ENCODE peak calls at places on chromosomes 12 and 14, in five cellular contexts. X, V, Q, L and D are unnamed samples. For H3K27me3, the result is how much of the 10 kb centered on the place peaks cover.

GRCh38 chr12:121085842-121086353 is 46.8 kb upstream of the P2RX7 start:
- DNase-seq in X (no peak), V (no peak), Q (no peak), L (no peak), D (no peak)

GRCh38 chr12:91563011-91563410 is 380.4 kb upstream of the DCN start:
- DNase-seq in X (no peak), V (no peak), Q (no peak), L (no peak), D (no peak)

GRCh38 chr12:123044351-123044750 is 63.9 kb downstream of the ARL6IP4 start:
- DNase-seq in X (no peak), V (no peak), Q (no peak), L (no peak), D (no peak)

GRCh38 chr12:76855266-76855665 is 23.6 kb downstream of the CSRP2 start:
- DNase-seq in X (no peak), V (no peak), Q (no peak), L (no peak), D (no peak)

GRCh38 chr14:75470238-75470797 is 42.5 kb downstream of the JDP2 start:
- DNase-seq in X (no peak), V (no peak), Q (no peak), L (no peak), D (no peak)

GRCh38 chr12:89733579-89734201 is 25.1 kb upstream of the ATP2B1 start:
- DNase-seq in X (no peak), V (no peak), Q (no peak), L (no peak), D (no peak)

GRCh38 chr12:123764109-123764508 is 2.0 kb downstream of the DNAH10 start:
- DNase-seq in X (no peak), V (no peak), Q (no peak), L (no peak), D (no peak)

GRCh38 chr12:123089631-123090353 is 61.1 kb downstream of the PITPNM2 start:
- DNase-seq in X (no peak), V (no peak), Q (no peak), L (no peak), D (no peak)

GRCh38 chr14:61107148-61107641 is 126.2 kb downstream of the SLC38A6 start:
- DNase-seq in X (no peak), V (no peak), Q (no peak), L (peak), D (no peak)

GRCh38 chr14:44287858-44288257 is 219.2 kb downstream of the FSCB start:
- DNase-seq in X (no peak), V (no peak), Q (no peak), L (no peak), D (no peak)

GRCh38 chr12:119178544-119179334 is at the start of gene HSPB8:
- DNase-seq in X (peak), V (no peak), Q (peak), L (peak), D (peak)

GRCh38 chr14:19823765-19824164 is 20.2 kb downstream of the OR4N2 start:
- DNase-seq in X (no peak), V (no peak), Q (no peak), L (no peak), D (no peak)

GRCh38 chr14:75548544-75548943 is 26.3 kb downstream of the BATF start:
- DNase-seq in X (no peak), V (no peak), Q (no peak), L (no peak), D (no peak)

GRCh38 chr12:28506271-28506670 is 316.0 kb downstream of the CCDC91 start:
- DNase-seq in X (no peak), V (no peak), Q (no peak), L (no peak), D (no peak)

GRCh38 chr12:79407671-79408622 is 282.8 kb downstream of the PAWR start:
- DNase-seq in X (no peak), V (peak), Q (peak), L (peak), D (peak)

GRCh38 chr12:45299132-45299692 is 83.3 kb downstream of the ANO6 start:
- DNase-seq in X (no peak), V (no peak), Q (no peak), L (no peak), D (no peak)

GRCh38 chr14:74562515-74563232 is 49.4 kb downstream of the LTBP2 start:
- DNase-seq in X (peak), V (no peak), Q (peak), L (no peak), D (no peak)

GRCh38 chr12:67483871-67484554 is 164.5 kb upstream of the DYRK2 start:
- DNase-seq in X (no peak), V (no peak), Q (no peak), L (no peak), D (no peak)

GRCh38 chr14:106845286-106846087 is 1319.1 kb downstream of the TMEM121 start:
- DNase-seq in X (no peak), V (no peak), Q (no peak), L (peak), D (peak)

GRCh38 chr12:94831081-94831747 is 172.3 kb downstream of the NDUFA12 start:
- DNase-seq in X (no peak), V (no peak), Q (no peak), L (no peak), D (no peak)

GRCh38 chr12:46464863-46465262 is 92.3 kb upstream of the SLC38A2 start:
- DNase-seq in X (no peak), V (no peak), Q (no peak), L (no peak), D (no peak)

GRCh38 chr12:32836710-32837109 is 59.9 kb downstream of the PKP2 start:
- DNase-seq in X (no peak), V (no peak), Q (no peak), L (no peak), D (no peak)

GRCh38 chr14:87049886-87050820 is 942.8 kb downstream of the GALC start:
- DNase-seq in X (no peak), V (no peak), Q (peak), L (no peak), D (peak)

GRCh38 chr12:91094036-91094660 is 17.1 kb downstream of the LUM start:
- DNase-seq in X (no peak), V (no peak), Q (no peak), L (no peak), D (no peak)

GRCh38 chr14:74988131-74988530 is 14.6 kb upstream of the EIF2B2 start:
- DNase-seq in X (no peak), V (no peak), Q (no peak), L (no peak), D (no peak)

GRCh38 chr12:113933201-113933786 is 32.8 kb downstream of the RBM19 start:
- DNase-seq in X (no peak), V (peak), Q (no peak), L (peak), D (peak)

GRCh38 chr12:30268036-30268435 is 427.6 kb downstream of the IPO8 start:
- DNase-seq in X (no peak), V (no peak), Q (no peak), L (no peak), D (no peak)

GRCh38 chr12:47905313-47905730 is 528 bp upstream of the VDR start:
- DNase-seq in X (peak), V (no peak), Q (peak), L (peak), D (peak)

GRCh38 chr12:124804011-124804621 is 59.5 kb downstream of the SCARB1 start:
- DNase-seq in X (no peak), V (no peak), Q (peak), L (no peak), D (no peak)

GRCh38 chr12:82176761-82177490 is 181.3 kb downstream of the CCDC59 start:
- DNase-seq in X (no peak), V (no peak), Q (no peak), L (no peak), D (no peak)

GRCh38 chr12:88450130-88450529 is 130.1 kb downstream of the KITLG start:
- DNase-seq in X (no peak), V (no peak), Q (no peak), L (no peak), D (no peak)

GRCh38 chr12:26109343-26109841 is 15.4 kb downstream of the BHLHE41 start:
- DNase-seq in X (no peak), V (no peak), Q (no peak), L (peak), D (no peak)

GRCh38 chr12:19654630-19655384 is 215.5 kb downstream of the AEBP2 start:
- DNase-seq in X (no peak), V (no peak), Q (no peak), L (no peak), D (no peak)

GRCh38 chr12:25715147-25715546 is 162.1 kb upstream of the LMNTD1 start:
- DNase-seq in X (no peak), V (no peak), Q (no peak), L (no peak), D (no peak)

GRCh38 chr14:84442481-84442880 is 1087.5 kb upstream of the FLRT2 start:
- DNase-seq in X (no peak), V (no peak), Q (no peak), L (no peak), D (no peak)

GRCh38 chr12:45402288-45402687 is 186.4 kb downstream of the ANO6 start:
- DNase-seq in X (no peak), V (no peak), Q (no peak), L (no peak), D (no peak)

GRCh38 chr12:84969226-84969625 is 56.6 kb upstream of the SLC6A15 start:
- DNase-seq in X (no peak), V (no peak), Q (no peak), L (no peak), D (no peak)

DNA sequence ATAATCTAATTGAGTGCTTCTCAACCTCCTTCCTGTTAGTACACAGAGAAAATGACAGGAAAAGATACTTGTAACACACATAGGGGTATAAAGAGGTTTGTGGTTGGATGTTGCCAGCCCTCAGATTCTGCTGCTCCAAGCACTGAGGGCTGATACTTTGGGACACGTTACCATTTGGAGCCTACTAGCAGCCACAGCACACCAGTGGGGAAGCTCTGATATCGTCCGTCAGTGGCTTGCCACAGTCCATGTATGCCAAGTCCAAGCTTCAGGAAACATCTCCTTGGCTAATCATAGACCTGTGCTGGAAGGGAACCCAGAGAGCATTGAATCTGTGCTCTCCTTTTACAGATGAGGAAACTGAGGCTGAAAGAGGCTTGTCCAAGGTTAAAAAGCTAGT is 22.3 kb downstream of the B4GALNT3 start:
- DNase-seq in X (no peak), V (no peak), Q (peak), L (no peak), D (no peak)
- H3K27me3 ChIP-seq in X (under half), V (under half), Q (under half), L (under half), D (under half)

GRCh38 chr12:102643871-102644551 is 163.6 kb upstream of the IGF1 start:
- DNase-seq in X (no peak), V (no peak), Q (no peak), L (no peak), D (no peak)

GRCh38 chr12:102642199-102642598 is 161.8 kb upstream of the IGF1 start:
- DNase-seq in X (no peak), V (no peak), Q (no peak), L (no peak), D (no peak)

DNA sequence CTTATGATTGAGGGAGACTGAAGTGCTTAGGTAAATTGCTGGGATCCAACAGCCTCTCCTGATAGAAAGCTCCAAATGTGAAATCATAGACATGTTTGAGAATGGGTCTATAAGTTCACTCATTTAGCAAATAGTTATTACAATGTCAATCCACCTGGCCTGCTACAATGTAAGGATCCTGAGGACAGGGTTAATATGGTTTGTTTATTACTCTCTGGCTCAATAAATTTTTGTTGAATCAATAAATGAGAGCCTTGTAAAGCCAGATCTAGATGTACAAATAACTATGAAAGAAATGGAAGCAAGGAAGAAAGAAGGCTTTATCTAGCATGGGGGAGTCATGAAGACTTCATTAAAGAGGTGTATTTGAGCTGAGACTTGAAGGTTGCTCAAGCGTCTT is 165.6 kb upstream of the IGF1 start:
- DNase-seq in X (no peak), V (no peak), Q (no peak), L (no peak), D (no peak)
- H3K27me3 ChIP-seq in X (under half), V (under half), Q (under half), L (under half), D (under half)

DNA sequence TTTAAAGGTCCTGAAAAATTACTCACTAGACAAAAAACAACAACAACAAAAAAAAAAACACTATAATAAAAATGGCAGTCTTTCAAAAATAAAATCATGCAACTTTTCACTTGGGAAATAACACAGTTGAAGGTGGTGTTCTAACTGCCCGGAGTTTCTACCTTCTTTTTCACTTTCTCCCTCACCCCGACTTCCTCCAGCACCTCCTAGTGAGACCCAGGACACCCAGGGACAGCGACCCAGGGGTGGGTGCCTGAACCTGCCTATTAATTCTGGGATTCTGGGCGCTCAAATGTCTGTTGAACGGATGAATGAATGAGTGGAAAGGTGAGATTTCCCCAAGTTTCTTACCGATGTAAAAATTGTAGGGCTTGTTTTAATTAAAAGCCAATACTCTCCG is 2.0 kb upstream of the FZD10 start:
- DNase-seq in X (no peak), V (no peak), Q (no peak), L (no peak), D (no peak)
- H3K27me3 ChIP-seq in X (under half), V (half or more), Q (half or more), L (under half), D (under half)

DNA sequence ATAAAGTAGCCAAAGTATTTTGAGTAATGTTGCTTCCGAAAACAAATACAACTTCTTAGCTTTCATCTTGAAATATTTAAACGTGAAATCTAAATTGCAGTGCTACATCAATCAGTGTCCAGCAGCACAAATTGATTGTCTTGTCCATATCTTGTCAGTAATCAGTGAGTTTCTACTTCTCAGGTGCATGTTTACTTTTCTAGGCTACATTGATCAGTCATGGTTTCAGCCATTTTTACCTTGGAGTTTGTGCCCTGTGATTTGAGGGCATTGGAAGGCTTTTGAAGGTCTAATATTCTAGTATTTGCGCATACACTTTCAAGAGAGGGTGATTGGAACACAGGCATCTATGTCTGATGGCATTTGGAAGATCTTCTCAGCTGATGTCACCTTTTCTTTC is 12.4 kb downstream of the RMST start:
- DNase-seq in X (no peak), V (no peak), Q (no peak), L (no peak), D (no peak)
- H3K27me3 ChIP-seq in X (under half), V (under half), Q (under half), L (under half), D (under half)

DNA sequence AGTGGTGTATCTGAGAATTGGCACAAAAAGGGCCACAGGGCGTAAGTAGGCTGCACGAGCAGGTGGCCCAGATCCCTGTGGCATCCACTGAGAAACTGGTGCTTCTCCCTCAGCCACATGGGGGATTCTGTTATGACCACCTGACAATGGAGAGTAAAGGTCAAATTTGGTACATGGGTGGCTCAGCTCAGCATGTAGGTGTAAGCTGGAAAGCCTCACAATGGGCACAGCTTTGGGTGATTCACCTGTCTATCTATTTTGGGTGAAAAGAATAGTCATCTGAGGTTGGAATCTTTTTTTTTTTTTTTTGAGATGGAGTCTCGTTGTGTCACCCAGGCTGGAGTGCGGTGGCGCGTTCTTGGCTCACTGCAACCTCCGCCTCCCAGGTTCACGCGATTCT is 163.4 kb upstream of the TMEM260 start:
- DNase-seq in X (no peak), V (no peak), Q (no peak), L (no peak), D (no peak)
- H3K27me3 ChIP-seq in X (under half), V (under half), Q (under half), L (under half), D (under half)

DNA sequence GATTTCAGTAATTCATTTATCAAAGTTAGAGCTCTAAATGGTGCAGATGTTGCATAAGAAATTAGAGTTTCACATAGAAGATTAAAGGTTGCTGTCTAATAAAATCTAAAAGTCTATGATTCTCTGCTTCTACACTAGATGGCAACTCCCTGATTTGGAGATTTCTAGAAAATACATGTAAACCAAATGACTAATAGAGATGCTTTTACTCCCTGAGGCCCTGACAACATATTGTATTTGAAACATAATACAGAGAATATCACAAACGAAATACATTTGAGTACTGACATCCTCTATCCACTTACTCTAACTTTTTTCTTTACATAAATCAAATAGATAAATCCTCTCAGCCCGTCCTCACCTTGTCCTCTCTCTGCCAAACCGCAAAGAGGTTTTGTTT is 91.4 kb downstream of the KCNA5 start:
- DNase-seq in X (no peak), V (no peak), Q (no peak), L (no peak), D (no peak)
- H3K27me3 ChIP-seq in X (under half), V (under half), Q (under half), L (under half), D (under half)

GRCh38 chr12:53990311-53991076 is 5.5 kb downstream of the HOXC10 start:
- DNase-seq in X (no peak), V (no peak), Q (no peak), L (no peak), D (no peak)
- H3K27me3 ChIP-seq in X (under half), V (half or more), Q (half or more), L (under half), D (under half)

DNA sequence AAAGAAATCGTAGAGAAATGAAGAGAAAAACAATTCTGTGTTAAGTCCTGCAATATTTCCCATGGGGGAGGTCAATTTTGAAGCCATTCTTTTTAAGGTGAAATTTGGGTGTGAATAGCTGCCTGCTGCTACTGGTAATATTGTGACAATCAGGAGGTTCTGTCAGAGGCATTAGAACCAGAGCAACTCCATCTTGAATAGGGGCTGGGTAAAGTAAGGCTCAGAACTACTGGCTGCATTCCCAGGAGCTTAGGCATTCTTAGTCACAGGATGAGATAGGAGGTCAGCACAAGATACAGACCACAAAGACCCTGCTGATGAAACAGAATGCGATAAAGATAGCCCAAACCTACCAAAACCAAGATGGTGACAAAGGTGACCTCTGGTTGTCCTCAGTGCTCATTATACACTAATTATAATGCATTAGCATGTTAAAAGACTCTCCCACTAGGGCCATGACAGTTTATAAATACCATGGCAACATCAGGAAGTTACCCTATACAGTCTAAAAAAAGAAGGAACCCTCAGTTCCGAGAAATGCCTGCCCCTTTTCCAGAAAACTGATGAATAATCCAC is 24.8 kb upstream of the MTHFD1 start:
- DNase-seq in X (no peak), V (no peak), Q (no peak), L (no peak), D (no peak)
- H3K27me3 ChIP-seq in X (under half), V (under half), Q (under half), L (under half), D (under half)